ENCODE peak calls at places on chromosomes 4 and X, in eight cellular contexts. L is tibial artery, M is neural crest cell, S is MCF 10A, G is stomach, Z is progenitor cell of endocrine pancreas, O is LNCaP clone FGC, A is Calu3. H is an unnamed sample.

GRCh38 chrX:20029728-20030127 is 38.9 kb upstream of the BCLAF3 start:
- DNase-seq in L (no peak), Z (no peak), A (peak), G (peak), S (no peak), M (no peak), O (peak), H (peak)

GRCh38 chr4:53633608-53634007 is 42.3 kb upstream of the LNX1 start:
- DNase-seq in O (no peak), Z (no peak), L (peak), M (no peak), A (no peak), S (peak), G (no peak), H (no peak)

GRCh38 chrX:9530848-9531274 is 66.0 kb downstream of the TBL1X start:
- DNase-seq in M (peak), A (peak), G (peak), O (no peak), L (peak), S (peak), Z (no peak), H (peak)

GRCh38 chr4:34183916-34184315 is 2060.4 kb downstream of the ARAP2 start:
- DNase-seq in Z (no peak), L (no peak), O (no peak), M (no peak), A (no peak), G (no peak), S (no peak), H (no peak)

GRCh38 chrX:53223068-53223693 is 1.8 kb downstream of the KDM5C start:
- DNase-seq in A (no peak), S (peak), G (no peak), M (no peak), O (no peak), Z (no peak), L (no peak), H (peak)

GRCh38 chrX:31580227-31580626 is 508.4 kb upstream of the FTHL17 start:
- DNase-seq in L (no peak), A (no peak), Z (no peak), G (no peak), O (no peak), S (no peak), M (no peak), H (no peak)

GRCh38 chr4:57071340-57071739 is 38.8 kb downstream of the IGFBP7 start:
- DNase-seq in A (no peak), S (peak), L (peak), Z (no peak), O (no peak), G (no peak), M (no peak), H (no peak)

GRCh38 chrX:138128025-138128671 is 562.2 kb downstream of the ZIC3 start:
- DNase-seq in Z (no peak), L (no peak), O (peak), A (peak), S (peak), M (peak), G (no peak), H (no peak)

GRCh38 chr4:172547724-172548123 is 620.9 kb upstream of the GALNT7 start:
- DNase-seq in G (no peak), L (no peak), M (no peak), A (no peak), Z (no peak), O (no peak), S (no peak), H (no peak)

GRCh38 chrX:19924285-19924684 is 36.9 kb upstream of the SH3KBP1 start:
- DNase-seq in L (no peak), M (no peak), G (no peak), S (no peak), A (no peak), O (no peak), Z (no peak), H (no peak)

GRCh38 chr4:38469410-38469809 is 194.6 kb upstream of the KLF3 start:
- DNase-seq in S (no peak), G (no peak), O (no peak), A (no peak), Z (no peak), M (no peak), L (no peak), H (no peak)

GRCh38 chr4:131499139-131499873 is 1649.8 kb upstream of the PCDH10 start:
- DNase-seq in M (no peak), S (peak), O (no peak), A (peak), L (no peak), G (no peak), Z (no peak), H (no peak)

GRCh38 chr4:138669479-138670165 is 346.0 kb upstream of the NOCT start:
- DNase-seq in L (no peak), Z (no peak), A (no peak), M (no peak), O (no peak), G (no peak), S (peak), H (no peak)

GRCh38 chr4:97252615-97253154 is 890.6 kb downstream of the STPG2 start:
- DNase-seq in G (no peak), A (no peak), S (peak), L (no peak), O (no peak), Z (no peak), M (no peak), H (no peak)

GRCh38 chr4:102404551-102404969 is 59.3 kb upstream of the SLC39A8 start:
- DNase-seq in S (no peak), A (no peak), M (no peak), Z (no peak), G (no peak), L (no peak), O (peak), H (no peak)

GRCh38 chrX:18931972-18932371 is 51.9 kb downstream of the PHKA2 start:
- DNase-seq in M (no peak), G (no peak), Z (no peak), O (no peak), L (no peak), A (peak), S (peak), H (no peak)

GRCh38 chrX:132388371-132388770 is 100.5 kb downstream of the MBNL3 start:
- DNase-seq in M (no peak), Z (no peak), G (no peak), O (no peak), L (no peak), A (no peak), S (no peak), H (no peak)

GRCh38 chrX:46837543-46838481 is 969 bp downstream of the RP2 start:
- DNase-seq in Z (no peak), O (no peak), S (peak), L (no peak), M (no peak), A (no peak), G (no peak), H (no peak)

GRCh38 chrX:41449615-41450014 is 2.5 kb downstream of the NYX start:
- DNase-seq in A (no peak), Z (no peak), L (no peak), S (peak), M (no peak), O (no peak), G (no peak), H (no peak)

GRCh38 chrX:147894332-147894870 is 17.3 kb upstream of the FMR1 start:
- DNase-seq in L (no peak), A (no peak), S (no peak), G (no peak), O (no peak), Z (no peak), M (no peak), H (no peak)

GRCh38 chr4:71266090-71266794 is 72.6 kb upstream of the SLC4A4 start:
- DNase-seq in G (no peak), S (no peak), A (no peak), O (no peak), M (no peak), L (no peak), Z (no peak), H (no peak)

GRCh38 chr4:180618396-180618795 is 1624.8 kb upstream of the TENM3 start:
- DNase-seq in L (no peak), G (no peak), Z (no peak), S (no peak), M (no peak), A (no peak), O (no peak), H (no peak)

GRCh38 chr4:80007745-80008149 is 65.3 kb downstream of the ANTXR2 start:
- DNase-seq in L (no peak), M (no peak), G (no peak), S (no peak), O (no peak), A (no peak), Z (no peak), H (no peak)

GRCh38 chr4:110198472-110199419 is at the start of gene ELOVL6:
- DNase-seq in L (peak), Z (peak), A (peak), S (peak), O (peak), G (peak), M (peak), H (peak)

GRCh38 chr4:90357117-90357710 is 230.0 kb downstream of the CCSER1 start:
- DNase-seq in L (no peak), Z (no peak), A (no peak), S (peak), O (peak), M (no peak), G (no peak), H (no peak)

GRCh38 chrX:134246282-134246681 is 9.3 kb downstream of the CCDC160 start:
- DNase-seq in M (no peak), S (peak), O (no peak), G (no peak), A (no peak), L (no peak), Z (no peak), H (no peak)

GRCh38 chr4:88771883-88772450 is 74.3 kb upstream of the NAP1L5 start:
- DNase-seq in Z (no peak), O (peak), A (no peak), L (no peak), M (no peak), S (no peak), G (no peak), H (no peak)

GRCh38 chrX:21839334-21840198 is at the start of gene MBTPS2:
- DNase-seq in S (peak), O (peak), L (peak), Z (peak), A (peak), G (peak), M (peak), H (peak)
- TF ChIP-seq CTCF in S (no peak), O (peak), L (no peak), Z (no peak), A (no peak), G (no peak), M (peak), H (no peak)

GRCh38 chr4:133550436-133550835 is 401.3 kb downstream of the PCDH10 start:
- DNase-seq in Z (no peak), L (no peak), G (no peak), O (no peak), S (no peak), M (no peak), A (no peak), H (no peak)

GRCh38 chr4:133559987-133560386 is 410.9 kb downstream of the PCDH10 start:
- DNase-seq in S (no peak), O (no peak), Z (no peak), M (no peak), L (no peak), A (no peak), G (no peak), H (no peak)

GRCh38 chr4:133555671-133556070 is 406.6 kb downstream of the PCDH10 start:
- DNase-seq in Z (no peak), O (no peak), G (no peak), A (no peak), S (no peak), L (no peak), M (no peak), H (no peak)
- TF ChIP-seq CTCF in Z (no peak), O (no peak), G (no peak), A (no peak), S (no peak), L (no peak), M (no peak), H (no peak)

DNA sequence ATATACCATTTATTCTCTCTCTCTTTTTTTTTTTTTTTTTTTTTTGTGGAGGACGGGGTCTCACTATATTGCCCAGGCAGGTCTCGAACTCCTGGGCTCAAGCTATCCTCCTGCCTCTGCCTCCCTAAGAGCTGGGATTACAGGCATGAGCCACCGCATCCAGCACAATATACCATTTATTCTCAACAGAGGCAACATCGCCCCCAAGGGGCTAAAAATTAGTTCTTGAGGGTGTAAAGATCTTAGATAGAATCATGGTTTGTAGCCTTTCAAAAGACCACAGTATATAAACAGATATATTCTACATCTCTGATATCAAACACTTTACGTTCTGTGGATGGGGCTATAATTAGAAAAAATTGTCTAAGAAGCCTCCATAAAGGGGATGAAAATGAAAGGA is 39.8 kb upstream of the TCEAL2 start:
- DNase-seq in A (no peak), G (no peak), L (no peak), Z (no peak), S (peak), O (no peak), M (no peak), H (no peak)
- TF ChIP-seq CTCF in A (no peak), G (no peak), L (no peak), Z (peak), S (peak), O (no peak), M (no peak), H (no peak)

GRCh38 chr4:24988776-24989175 is 42.0 kb downstream of the LGI2 start:
- DNase-seq in M (no peak), O (peak), G (no peak), Z (no peak), S (peak), A (peak), L (no peak), H (no peak)
- TF ChIP-seq CTCF in M (peak), O (peak), G (no peak), Z (peak), S (peak), A (no peak), L (peak), H (no peak)

GRCh38 chr4:189084671-189085070 is 856.0 kb upstream of the FRG1 start:
- DNase-seq in O (no peak), G (no peak), S (peak), A (no peak), M (no peak), Z (no peak), L (no peak), H (no peak)

GRCh38 chr4:189088783-189089182 is 851.9 kb upstream of the FRG1 start:
- DNase-seq in G (no peak), O (no peak), A (no peak), S (no peak), Z (no peak), L (no peak), M (no peak), H (no peak)

GRCh38 chr4:189092596-189092995 is 848.1 kb upstream of the FRG1 start:
- DNase-seq in A (peak), O (no peak), M (no peak), S (peak), G (no peak), Z (no peak), L (no peak), H (no peak)

GRCh38 chr4:189087981-189088380 is 852.7 kb upstream of the FRG1 start:
- DNase-seq in O (no peak), L (no peak), G (no peak), S (no peak), M (no peak), A (no peak), Z (no peak), H (no peak)

DNA sequence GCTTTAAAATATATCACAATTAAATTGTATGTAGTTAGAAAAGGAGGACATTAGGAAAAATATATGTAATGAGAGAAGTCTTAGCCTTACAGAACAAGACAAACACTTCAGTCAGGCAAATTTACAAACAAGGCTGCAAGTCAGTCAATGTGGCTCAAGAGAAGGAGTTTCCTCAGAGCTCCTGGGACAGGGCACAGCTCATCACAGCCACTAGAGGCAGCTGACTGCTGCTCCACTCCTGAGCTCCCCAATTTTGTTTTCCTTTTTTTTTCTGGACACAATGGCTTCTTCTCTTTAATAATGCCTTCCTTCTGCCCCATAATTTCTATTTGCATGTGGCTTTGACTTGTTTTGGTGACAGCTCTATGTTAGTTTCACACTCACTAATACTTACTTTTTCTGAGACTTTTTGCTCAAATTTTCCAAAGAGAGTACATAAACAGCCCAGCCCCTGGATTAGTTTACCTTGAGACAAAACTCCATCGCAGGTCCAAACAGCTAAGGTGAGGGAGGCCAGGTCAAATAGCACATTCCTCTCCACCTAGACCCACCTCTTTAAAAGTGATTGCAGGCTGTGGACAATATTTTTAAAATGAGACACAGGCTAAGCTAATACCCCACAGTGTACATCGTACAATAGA is 850.4 kb upstream of the FRG1 start:
- DNase-seq in Z (no peak), M (no peak), O (no peak), L (no peak), A (peak), G (no peak), S (peak), H (no peak)
- TF ChIP-seq CTCF in Z (peak), M (peak), O (peak), L (no peak), A (no peak), G (no peak), S (peak), H (no peak)

GRCh38 chr4:142497606-142498005 is 348.5 kb downstream of the INPP4B start:
- DNase-seq in A (no peak), O (no peak), M (no peak), L (no peak), G (no peak), Z (no peak), S (peak), H (no peak)

DNA sequence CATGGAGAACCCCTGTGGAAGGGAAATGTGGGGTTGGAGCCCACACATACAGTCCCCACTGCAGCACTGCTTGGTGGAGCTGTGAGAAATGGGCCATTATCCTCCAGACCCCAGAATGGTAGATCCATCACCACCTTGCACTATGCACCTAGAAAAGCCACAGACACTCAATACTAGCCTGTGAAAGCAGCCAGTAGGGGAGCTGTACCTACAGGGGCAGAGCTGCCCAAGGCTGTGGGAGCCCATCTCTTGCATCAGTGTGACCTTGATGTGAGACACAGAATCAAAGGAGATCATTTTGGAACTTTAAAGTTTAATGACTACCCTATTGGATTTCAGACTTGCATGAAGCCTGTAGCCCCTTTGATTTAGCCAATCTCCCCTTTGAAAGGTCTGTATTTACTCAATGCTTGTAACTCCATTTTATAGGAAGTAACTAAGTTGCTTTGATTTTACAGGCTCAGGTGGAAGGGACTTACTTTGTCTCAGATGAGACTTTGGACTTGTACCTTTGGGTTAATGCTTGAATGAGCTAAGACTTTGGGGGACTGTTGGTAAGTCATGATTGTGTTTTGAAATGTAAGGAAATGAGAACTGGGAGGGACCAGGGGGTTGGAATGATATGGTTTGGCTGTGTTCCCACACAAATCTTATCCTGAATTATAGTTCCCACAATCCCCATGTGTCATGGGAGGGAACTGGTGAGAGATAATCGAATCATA is 352.7 kb downstream of the INPP4B start:
- DNase-seq in A (no peak), S (no peak), O (no peak), L (no peak), Z (no peak), M (no peak), G (no peak), H (no peak)
- TF ChIP-seq CTCF in A (no peak), S (no peak), O (no peak), L (no peak), Z (no peak), M (no peak), G (no peak), H (no peak)

DNA sequence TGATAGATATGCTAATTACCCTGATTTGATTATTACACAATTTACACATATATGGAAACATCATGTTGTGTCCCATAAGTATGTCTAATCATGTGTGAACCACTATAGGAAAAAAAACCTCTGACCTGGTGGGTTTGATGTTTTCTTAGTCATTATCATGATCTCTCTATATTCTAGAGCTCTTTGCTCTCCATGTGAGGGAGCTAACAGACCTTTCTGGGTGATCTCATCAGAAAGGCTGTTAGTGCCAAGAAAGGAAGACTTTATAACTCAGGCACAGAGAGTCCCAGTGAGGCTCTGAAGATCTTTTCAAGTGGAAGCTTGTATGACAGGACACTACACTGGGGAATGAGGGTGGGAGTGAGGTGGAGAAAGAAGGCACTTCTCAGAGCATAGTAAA is 527.7 kb upstream of the MAGEB2 start:
- DNase-seq in S (peak), M (no peak), G (no peak), Z (no peak), O (no peak), L (no peak), A (no peak), H (no peak)
- TF ChIP-seq CTCF in S (no peak), M (no peak), G (no peak), Z (no peak), O (peak), L (no peak), A (no peak), H (no peak)